ENCODE peak calls at places on chromosomes 6 and 20, in ten cellular contexts. G is amygdala; X is breast epithelium; Q is neural crest cell; M is CD4-positive, alpha-beta memory T cell; W is lower lobe of right lung; K is left ventricle myocardium superior; D is naive thymus-derived CD4-positive, alpha-beta T cell; C is GM20000; U is DMS79 treated with DMSO at 0.1 percent for 48 hours. R is an unnamed sample.

GRCh38 chr6:4664117-4664626 is 112.0 kb upstream of the CDYL start:
- DNase-seq in Q (no peak), K (peak), W (no peak), M (no peak), C (no peak), U (no peak), G (peak), D (no peak), X (no peak), R (peak)

GRCh38 chr6:140062042-140063041 is 687.9 kb upstream of the CITED2 start:
- DNase-seq in Q (no peak), W (no peak), G (no peak), X (peak), M (no peak), D (no peak), C (no peak), U (peak), K (peak), R (no peak)

GRCh38 chr6:113767985-113768384 is 89.2 kb upstream of the MARCKS start:
- DNase-seq in U (no peak), W (no peak), K (no peak), M (no peak), G (no peak), D (no peak), C (no peak), X (no peak), Q (no peak), R (no peak)

GRCh38 chr6:33854572-33855030 is 50.8 kb upstream of the MLN start:
- DNase-seq in D (no peak), G (no peak), C (no peak), Q (no peak), X (no peak), M (no peak), W (no peak), U (peak), K (no peak), R (no peak)

GRCh38 chr6:28929887-28930620 is 6.3 kb upstream of the TRIM27 start:
- DNase-seq in M (no peak), D (no peak), G (no peak), Q (no peak), W (no peak), K (no peak), U (no peak), C (no peak), X (no peak), R (no peak)

GRCh38 chr20:32368930-32369329 is 10.8 kb downstream of the ASXL1 start:
- DNase-seq in C (no peak), K (no peak), Q (no peak), W (no peak), U (peak), X (no peak), G (no peak), M (no peak), D (no peak), R (no peak)

GRCh38 chr20:62365814-62366369 is 1.2 kb downstream of the LAMA5 start:
- DNase-seq in M (peak), U (peak), D (no peak), K (peak), W (peak), Q (no peak), X (no peak), G (no peak), C (no peak), R (no peak)

GRCh38 chr6:120211955-120212792 is 862.6 kb upstream of the MAN1A1 start:
- DNase-seq in U (no peak), G (no peak), D (no peak), Q (no peak), K (no peak), W (no peak), M (no peak), C (no peak), X (no peak), R (no peak)

GRCh38 chr20:24610341-24611115 is 141.1 kb downstream of the SYNDIG1 start:
- DNase-seq in Q (no peak), W (no peak), U (no peak), M (no peak), G (no peak), C (no peak), D (no peak), K (no peak), X (no peak), R (no peak)